ENCODE peak calls at places on chromosomes 4 and X, in six cellular contexts. S is cardiac fibroblast, N is astrocyte of the spinal cord, H is renal cortical epithelial cell, I is COR-L47, M is uterus. T is an unnamed sample.

GRCh38 chr4:108743021-108743420 is 19.8 kb downstream of the ETNPPL start:
- DNase-seq in I (no peak), H (no peak), N (no peak), S (no peak), M (no peak), T (no peak)

GRCh38 chr4:33628296-33628695 is 2616.0 kb downstream of the ARAP2 start:
- DNase-seq in M (no peak), I (no peak), N (peak), H (no peak), S (peak), T (no peak)

GRCh38 chr4:185512516-185512915 is 22.8 kb downstream of the PDLIM3 start:
- DNase-seq in N (peak), I (no peak), H (peak), M (no peak), S (peak), T (peak)

GRCh38 chr4:101252721-101253120 is 94.6 kb downstream of the PPP3CA start:
- DNase-seq in N (no peak), H (peak), M (no peak), I (no peak), S (peak), T (peak)

GRCh38 chr4:77501240-77501639 is 104.4 kb upstream of the CXCL13 start:
- DNase-seq in N (no peak), H (no peak), S (no peak), I (no peak), M (no peak), T (no peak)

GRCh38 chrX:69137371-69137881 is 27.8 kb downstream of the PJA1 start:
- DNase-seq in H (peak), S (peak), M (peak), I (no peak), N (peak), T (peak)

GRCh38 chrX:123184858-123185251 is 777 bp downstream of the GRIA3 start:
- DNase-seq in M (no peak), S (no peak), N (no peak), I (no peak), H (no peak), T (no peak)

GRCh38 chrX:1911401-1912131 is 296.7 kb downstream of the ASMT start:
- DNase-seq in H (no peak), I (no peak), S (no peak), N (no peak), M (no peak), T (no peak)

GRCh38 chr4:60657802-60658201 is 542.3 kb upstream of the ADGRL3 start:
- DNase-seq in H (no peak), S (peak), M (no peak), N (peak), I (no peak), T (no peak)

GRCh38 chrX:42443267-42443666 is 334.7 kb downstream of the PPP1R2C start:
- DNase-seq in N (no peak), M (no peak), H (no peak), S (no peak), I (no peak), T (no peak)

GRCh38 chr4:1490011-1490905 is 84.0 kb upstream of the NKX1-1 start:
- DNase-seq in N (no peak), S (no peak), M (no peak), H (no peak), I (no peak), T (peak)

GRCh38 chrX:129534816-129535578 is 5.1 kb upstream of the OCRL start:
- DNase-seq in I (no peak), N (no peak), M (no peak), H (peak), S (no peak), T (peak)

GRCh38 chr4:1208266-1208961 is 36.0 kb upstream of the SPON2 start:
- DNase-seq in I (no peak), S (peak), N (no peak), H (no peak), M (no peak), T (no peak)

GRCh38 chr4:77777135-77777777 is 41.9 kb downstream of the CNOT6L start:
- DNase-seq in I (no peak), N (no peak), M (no peak), S (peak), H (peak), T (peak)

GRCh38 chr4:34105311-34105710 is 2139.0 kb downstream of the ARAP2 start:
- DNase-seq in H (peak), M (no peak), I (no peak), N (no peak), S (peak), T (no peak)

GRCh38 chr4:24476209-24476781 is 108.1 kb downstream of the DHX15 start:
- DNase-seq in S (peak), N (no peak), M (no peak), I (no peak), H (peak), T (peak)

GRCh38 chr4:128951316-128951715 is 141.8 kb downstream of the JADE1 start:
- DNase-seq in N (no peak), H (no peak), M (no peak), I (no peak), S (peak), T (no peak)

GRCh38 chrX:150478496-150479492 is 89.6 kb upstream of the MTM1 start:
- DNase-seq in N (no peak), M (no peak), H (no peak), I (no peak), S (no peak), T (no peak)

GRCh38 chr4:1056671-1057402 is 45.4 kb downstream of the FGFRL1 start:
- DNase-seq in S (no peak), M (peak), N (no peak), I (no peak), H (no peak), T (no peak)

GRCh38 chr4:188989371-188989770 is 850.1 kb downstream of the TRIML1 start:
- DNase-seq in N (no peak), M (no peak), I (no peak), S (no peak), H (peak), T (no peak)

GRCh38 chr4:180028682-180029081 is 2214.5 kb upstream of the TENM3 start:
- DNase-seq in I (peak), M (no peak), S (no peak), N (peak), H (peak), T (no peak)

GRCh38 chrX:21741378-21741777 is 16.5 kb downstream of the SMPX start:
- DNase-seq in M (no peak), S (no peak), I (no peak), N (no peak), H (no peak), T (no peak)

GRCh38 chr4:104966349-104967033 is 180.2 kb upstream of the TET2 start:
- DNase-seq in S (peak), N (no peak), I (no peak), M (no peak), H (peak), T (no peak)

GRCh38 chr4:189355590-189355989 is 585.1 kb upstream of the FRG1 start:
- DNase-seq in H (no peak), S (no peak), M (no peak), N (no peak), I (no peak), T (peak)

GRCh38 chr4:168607215-168607614 is 110.4 kb downstream of the PALLD start:
- DNase-seq in I (peak), M (no peak), H (peak), N (no peak), S (no peak), T (no peak)

GRCh38 chrX:16445166-16445752 is 204.7 kb upstream of the S100G start:
- DNase-seq in H (peak), N (peak), I (no peak), M (no peak), S (peak), T (peak)

GRCh38 chr4:40214661-40215418 is 18.0 kb downstream of the RHOH start:
- DNase-seq in H (no peak), I (no peak), M (no peak), N (no peak), S (no peak), T (no peak)

GRCh38 chr4:168908093-168908492 is 102.0 kb downstream of the CBR4 start:
- DNase-seq in H (peak), M (no peak), I (no peak), S (peak), N (peak), T (peak)

GRCh38 chr4:4326136-4326535 is 36.1 kb downstream of the ZBTB49 start:
- DNase-seq in H (no peak), I (no peak), S (no peak), N (no peak), M (no peak), T (no peak)

GRCh38 chr4:165964591-165964990 is 91.6 kb downstream of the TLL1 start:
- DNase-seq in M (no peak), H (no peak), I (no peak), S (no peak), N (no peak), T (no peak)

GRCh38 chrX:31435592-31435991 is 363.8 kb upstream of the FTHL17 start:
- DNase-seq in N (peak), I (no peak), S (peak), H (peak), M (no peak), T (no peak)

GRCh38 chrX:54030329-54030728 is 13.9 kb downstream of the PHF8 start:
- DNase-seq in M (no peak), S (no peak), I (no peak), N (no peak), H (no peak), T (no peak)

T was measured in osteoblast.